ENCODE peak calls at places on chromosomes 5 and 9, in five cellular contexts. O, P, G, R and N are unnamed samples.
A peak's percentile ranks its signal among the peaks of the same experiment; 100 is the strongest.

GRCh38 chr9:115327441-115328122 is 209.6 kb upstream of the TNC start:
- DNase-seq in O (no peak), P (no peak), G (no peak), R (no peak), N (no peak)

GRCh38 chr5:43268188-43268820 is 44.9 kb downstream of the HMGCS1 start:
- DNase-seq in O (no peak), P (no peak), G (no peak), R (no peak), N (no peak)

GRCh38 chr5:72160959-72161358 is 53.7 kb downstream of the MAP1B start:
- DNase-seq in O (no peak), P (no peak), G (no peak), R (no peak), N (no peak)

GRCh38 chr5:102608414-102608813 is 109.6 kb upstream of the SLCO6A1 start:
- DNase-seq in O (no peak), P (no peak), G (no peak), R (no peak), N (no peak)

GRCh38 chr5:10338996-10339903 is 14.2 kb upstream of the MARCHF6 start:
- DNase-seq in O (no peak), P (no peak), G (no peak), R (no peak), N (peak; percentile 61)

GRCh38 chr9:7119612-7120011 is 361.8 kb downstream of the KDM4C start:
- DNase-seq in O (no peak), P (no peak), G (no peak), R (no peak), N (no peak)

GRCh38 chr5:86613459-86613858 is 4.3 kb upstream of the COX7C start:
- DNase-seq in O (no peak), P (no peak), G (no peak), R (no peak), N (no peak)

GRCh38 chr9:118215544-118215943 is 511.3 kb downstream of the TLR4 start:
- DNase-seq in O (no peak), P (no peak), G (no peak), R (no peak), N (no peak)

GRCh38 chr9:113298924-113299770 is 4.0 kb downstream of the RNF183 start:
- DNase-seq in O (no peak), P (no peak), G (no peak), R (no peak), N (no peak)

GRCh38 chr5:160399402-160400353 is at the start of gene FAM200C:
- DNase-seq in O (peak; percentile 87), P (peak; percentile 20), G (peak; percentile 91), R (peak; percentile 96), N (peak; percentile 95)

GRCh38 chr9:34928921-34929320 is 29.2 kb upstream of the PHF24 start:
- DNase-seq in O (no peak), P (no peak), G (no peak), R (no peak), N (no peak)

GRCh38 chr5:32522429-32523143 is 62.8 kb upstream of the SUB1 start:
- DNase-seq in O (peak; percentile 86), P (peak; percentile 15), G (no peak), R (peak; percentile 84), N (no peak)

GRCh38 chr5:140251527-140251973 is 51.4 kb downstream of the PFDN1 start:
- DNase-seq in O (peak; percentile 94), P (peak; percentile 29), G (no peak), R (peak; percentile 62), N (no peak)

GRCh38 chr5:151029856-151030336 is 9.5 kb downstream of the GPX3 start:
- DNase-seq in O (no peak), P (no peak), G (no peak), R (no peak), N (no peak)

GRCh38 chr5:41773799-41774198 is 96.4 kb downstream of the OXCT1 start:
- DNase-seq in O (no peak), P (no peak), G (no peak), R (no peak), N (no peak)